ENCODE peak calls at places on chromosomes 3 and 15, in nine cellular contexts. One of them, this sample, is unnamed. For H3K36me3 and H3K27me3, the result is how much of the 10 kb centered on the place peaks cover.

GRCh38 chr3:28335246-28335645 is 13.3 kb upstream of the ZCWPW2 start:
- DNase-seq in neuronal stem cell: no peak
- DNase-seq in PC-9: no peak
- DNase-seq in GM06990: no peak
- DNase-seq in NT2/D1: no peak
- DNase-seq in Peyer's patch: no peak
- DNase-seq in adrenal gland: no peak
- DNase-seq in lung: no peak
- DNase-seq in aorta: no peak
- DNase-seq in this sample: no peak

GRCh38 chr3:69321301-69321986 is 64.4 kb downstream of the FRMD4B start:
- DNase-seq in aorta: no peak
- DNase-seq in NT2/D1: no peak
- DNase-seq in lung: no peak
- DNase-seq in adrenal gland: no peak
- DNase-seq in GM06990: no peak
- DNase-seq in PC-9: no peak
- DNase-seq in neuronal stem cell: no peak
- DNase-seq in Peyer's patch: no peak
- DNase-seq in this sample: no peak

GRCh38 chr3:67678665-67679064 is 24.3 kb upstream of the SUCLG2 start:
- DNase-seq in NT2/D1: no peak
- DNase-seq in PC-9: no peak
- DNase-seq in lung: no peak
- DNase-seq in GM06990: peak
- DNase-seq in aorta: no peak
- DNase-seq in neuronal stem cell: no peak
- DNase-seq in adrenal gland: no peak
- DNase-seq in Peyer's patch: no peak
- DNase-seq in this sample: no peak

GRCh38 chr3:49378249-49378899 is 20.2 kb upstream of the GPX1 start:
- DNase-seq in adrenal gland: no peak
- DNase-seq in aorta: peak
- DNase-seq in neuronal stem cell: no peak
- DNase-seq in Peyer's patch: no peak
- DNase-seq in GM06990: no peak
- DNase-seq in PC-9: no peak
- DNase-seq in NT2/D1: no peak
- DNase-seq in lung: peak
- DNase-seq in this sample: no peak

GRCh38 chr3:126393563-126393962 is 1.1 kb upstream of the CFAP100 start:
- DNase-seq in adrenal gland: no peak
- DNase-seq in NT2/D1: no peak
- DNase-seq in Peyer's patch: no peak
- DNase-seq in lung: no peak
- DNase-seq in aorta: no peak
- DNase-seq in PC-9: no peak
- DNase-seq in neuronal stem cell: no peak
- DNase-seq in GM06990: no peak
- DNase-seq in this sample: no peak

GRCh38 chr15:85768595-85769168 is 26.0 kb downstream of the KLHL25 start:
- DNase-seq in NT2/D1: no peak
- DNase-seq in GM06990: no peak
- DNase-seq in Peyer's patch: no peak
- DNase-seq in aorta: no peak
- DNase-seq in adrenal gland: no peak
- DNase-seq in PC-9: no peak
- DNase-seq in neuronal stem cell: no peak
- DNase-seq in lung: no peak
- DNase-seq in this sample: no peak

GRCh38 chr3:38487323-38487722 is 8.8 kb upstream of the EXOG start:
- DNase-seq in PC-9: no peak
- DNase-seq in NT2/D1: no peak
- DNase-seq in adrenal gland: no peak
- DNase-seq in aorta: no peak
- DNase-seq in Peyer's patch: no peak
- DNase-seq in GM06990: no peak
- DNase-seq in neuronal stem cell: no peak
- DNase-seq in lung: no peak
- DNase-seq in this sample: no peak

GRCh38 chr3:132843851-132844565 is 121.8 kb upstream of the NPHP3 start:
- DNase-seq in PC-9: no peak
- DNase-seq in NT2/D1: peak
- DNase-seq in GM06990: no peak
- DNase-seq in lung: no peak
- DNase-seq in aorta: no peak
- DNase-seq in neuronal stem cell: peak
- DNase-seq in Peyer's patch: no peak
- DNase-seq in adrenal gland: no peak
- DNase-seq in this sample: peak

GRCh38 chr15:85727068-85727467 is 67.7 kb downstream of the KLHL25 start:
- DNase-seq in GM06990: no peak
- DNase-seq in PC-9: no peak
- DNase-seq in NT2/D1: no peak
- DNase-seq in aorta: no peak
- DNase-seq in lung: no peak
- DNase-seq in Peyer's patch: no peak
- DNase-seq in adrenal gland: no peak
- DNase-seq in neuronal stem cell: no peak
- DNase-seq in this sample: no peak

GRCh38 chr15:95932676-95933075 is 397.8 kb upstream of the NR2F2 start:
- DNase-seq in adrenal gland: no peak
- DNase-seq in NT2/D1: no peak
- DNase-seq in neuronal stem cell: no peak
- DNase-seq in lung: no peak
- DNase-seq in PC-9: peak
- DNase-seq in GM06990: no peak
- DNase-seq in Peyer's patch: no peak
- DNase-seq in aorta: no peak
- DNase-seq in this sample: no peak

GRCh38 chr3:72972706-72973030 is 23.9 kb upstream of the PPP4R2 start:
- DNase-seq in adrenal gland: no peak
- DNase-seq in NT2/D1: no peak
- DNase-seq in neuronal stem cell: no peak
- DNase-seq in Peyer's patch: no peak
- DNase-seq in aorta: no peak
- DNase-seq in GM06990: no peak
- DNase-seq in PC-9: no peak
- DNase-seq in lung: no peak
- DNase-seq in this sample: no peak

GRCh38 chr15:53808058-53808703 is 48.7 kb upstream of the WDR72 start:
- DNase-seq in Peyer's patch: no peak
- DNase-seq in GM06990: no peak
- DNase-seq in PC-9: no peak
- DNase-seq in aorta: no peak
- DNase-seq in adrenal gland: no peak
- DNase-seq in lung: no peak
- DNase-seq in NT2/D1: no peak
- DNase-seq in neuronal stem cell: no peak
- DNase-seq in this sample: peak

GRCh38 chr15:75573001-75573400 is 6.1 kb downstream of the PTPN9 start:
- DNase-seq in adrenal gland: no peak
- DNase-seq in neuronal stem cell: no peak
- DNase-seq in lung: no peak
- DNase-seq in PC-9: peak
- DNase-seq in GM06990: no peak
- DNase-seq in aorta: no peak
- DNase-seq in NT2/D1: no peak
- DNase-seq in Peyer's patch: no peak
- DNase-seq in this sample: no peak

GRCh38 chr15:74709011-74709410 is 13.2 kb upstream of the EDC3 start:
- DNase-seq in Peyer's patch: no peak
- DNase-seq in PC-9: no peak
- DNase-seq in adrenal gland: no peak
- DNase-seq in GM06990: no peak
- DNase-seq in aorta: no peak
- DNase-seq in lung: no peak
- DNase-seq in neuronal stem cell: no peak
- DNase-seq in NT2/D1: no peak
- DNase-seq in this sample: no peak

GRCh38 chr3:12370758-12371157 is 81.9 kb downstream of the PPARG start:
- DNase-seq in GM06990: no peak
- DNase-seq in PC-9: no peak
- DNase-seq in Peyer's patch: no peak
- DNase-seq in aorta: no peak
- DNase-seq in lung: no peak
- DNase-seq in neuronal stem cell: no peak
- DNase-seq in NT2/D1: no peak
- DNase-seq in adrenal gland: no peak
- DNase-seq in this sample: peak

GRCh38 chr3:108477511-108478147 is 32.8 kb downstream of the MYH15 start:
- DNase-seq in aorta: no peak
- DNase-seq in lung: peak
- DNase-seq in NT2/D1: peak
- DNase-seq in neuronal stem cell: peak
- DNase-seq in GM06990: no peak
- DNase-seq in PC-9: peak
- DNase-seq in Peyer's patch: peak
- DNase-seq in adrenal gland: peak
- DNase-seq in this sample: peak

GRCh38 chr3:171876651-171877272 is 33.6 kb downstream of the TMEM212 start:
- DNase-seq in adrenal gland: no peak
- DNase-seq in lung: no peak
- DNase-seq in Peyer's patch: no peak
- DNase-seq in NT2/D1: no peak
- DNase-seq in neuronal stem cell: no peak
- DNase-seq in GM06990: no peak
- DNase-seq in PC-9: peak
- DNase-seq in aorta: no peak
- DNase-seq in this sample: no peak

GRCh38 chr15:74831813-74832495 is 5.5 kb downstream of the CPLX3 start:
- DNase-seq in adrenal gland: no peak
- DNase-seq in Peyer's patch: no peak
- DNase-seq in lung: no peak
- DNase-seq in neuronal stem cell: no peak
- DNase-seq in aorta: no peak
- DNase-seq in GM06990: no peak
- DNase-seq in NT2/D1: no peak
- DNase-seq in PC-9: no peak
- DNase-seq in this sample: no peak

GRCh38 chr3:373193-373784 is 176.7 kb downstream of the CHL1 start:
- DNase-seq in Peyer's patch: no peak
- DNase-seq in neuronal stem cell: no peak
- DNase-seq in GM06990: no peak
- DNase-seq in adrenal gland: no peak
- DNase-seq in NT2/D1: no peak
- DNase-seq in PC-9: no peak
- DNase-seq in aorta: no peak
- DNase-seq in lung: no peak
- DNase-seq in this sample: no peak

GRCh38 chr3:100972293-100972692 is 20.9 kb downstream of the ABI3BP start:
- DNase-seq in aorta: no peak
- DNase-seq in PC-9: no peak
- DNase-seq in NT2/D1: no peak
- DNase-seq in neuronal stem cell: no peak
- DNase-seq in adrenal gland: no peak
- DNase-seq in Peyer's patch: no peak
- DNase-seq in lung: no peak
- DNase-seq in GM06990: no peak
- DNase-seq in this sample: no peak

GRCh38 chr3:119628816-119629445 is 31.2 kb downstream of the PLA1A start:
- DNase-seq in lung: no peak
- DNase-seq in adrenal gland: no peak
- DNase-seq in aorta: no peak
- DNase-seq in PC-9: peak
- DNase-seq in neuronal stem cell: no peak
- DNase-seq in GM06990: peak
- DNase-seq in NT2/D1: no peak
- DNase-seq in Peyer's patch: no peak
- DNase-seq in this sample: no peak

DNA sequence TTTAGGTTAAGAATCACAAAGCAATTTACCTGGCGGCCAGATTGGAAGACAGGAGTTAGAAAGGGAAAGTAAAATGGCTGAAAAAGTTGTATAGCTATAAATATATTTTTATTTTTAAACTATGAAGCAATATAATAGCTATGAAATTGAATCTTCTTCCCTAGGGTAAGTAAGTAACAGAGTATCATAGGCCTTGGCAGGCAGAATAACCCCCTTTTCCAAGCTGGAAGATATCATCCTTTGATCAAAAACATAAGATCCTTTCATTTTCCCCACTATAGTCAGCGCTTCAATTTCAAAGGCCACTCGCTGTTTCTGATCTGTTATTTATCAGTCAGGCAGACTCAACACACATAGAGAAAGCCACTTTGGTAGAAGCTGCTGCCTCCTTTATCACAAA is 74.1 kb upstream of the UBE2E2 start:
- DNase-seq in NT2/D1: no peak
- DNase-seq in GM06990: no peak
- DNase-seq in adrenal gland: no peak
- DNase-seq in lung: no peak
- DNase-seq in neuronal stem cell: no peak
- DNase-seq in Peyer's patch: no peak
- DNase-seq in PC-9: no peak
- DNase-seq in aorta: no peak
- DNase-seq in this sample: no peak
- H3K4me3 ChIP-seq in NT2/D1: no peak
- H3K4me3 ChIP-seq in GM06990: no peak
- H3K4me3 ChIP-seq in adrenal gland: no peak
- H3K4me3 ChIP-seq in lung: no peak
- H3K4me3 ChIP-seq in neuronal stem cell: no peak
- H3K4me3 ChIP-seq in Peyer's patch: no peak
- H3K4me3 ChIP-seq in PC-9: peak
- H3K4me3 ChIP-seq in aorta: no peak
- H3K4me3 ChIP-seq in this sample: no peak

GRCh38 chr3:14481018-14481645 is 59.0 kb downstream of the GRIP2 start:
- DNase-seq in Peyer's patch: no peak
- DNase-seq in neuronal stem cell: no peak
- DNase-seq in GM06990: no peak
- DNase-seq in PC-9: no peak
- DNase-seq in lung: no peak
- DNase-seq in adrenal gland: no peak
- DNase-seq in aorta: no peak
- DNase-seq in NT2/D1: no peak
- DNase-seq in this sample: no peak
- H3K36me3 ChIP-seq in Peyer's patch: under half
- H3K36me3 ChIP-seq in neuronal stem cell: half or more
- H3K36me3 ChIP-seq in GM06990: under half
- H3K36me3 ChIP-seq in PC-9: under half
- H3K36me3 ChIP-seq in lung: under half
- H3K36me3 ChIP-seq in adrenal gland: half or more
- H3K36me3 ChIP-seq in aorta: under half
- H3K36me3 ChIP-seq in NT2/D1: half or more
- H3K36me3 ChIP-seq in this sample: half or more

GRCh38 chr3:32822609-32823498 is 5.1 kb downstream of the TRIM71 start:
- DNase-seq in Peyer's patch: no peak
- DNase-seq in neuronal stem cell: no peak
- DNase-seq in NT2/D1: no peak
- DNase-seq in PC-9: no peak
- DNase-seq in adrenal gland: no peak
- DNase-seq in lung: no peak
- DNase-seq in aorta: no peak
- DNase-seq in GM06990: no peak
- DNase-seq in this sample: peak
- H3K27me3 ChIP-seq in Peyer's patch: under half
- H3K27me3 ChIP-seq in neuronal stem cell: under half
- H3K27me3 ChIP-seq in NT2/D1: under half
- H3K27me3 ChIP-seq in PC-9: under half
- H3K27me3 ChIP-seq in adrenal gland: under half
- H3K27me3 ChIP-seq in lung: under half
- H3K27me3 ChIP-seq in aorta: under half
- H3K27me3 ChIP-seq in GM06990: under half
- H3K27me3 ChIP-seq in this sample: under half

GRCh38 chr15:77819841-77820728 is 187.4 kb upstream of the LINGO1 start:
- DNase-seq in neuronal stem cell: no peak
- DNase-seq in aorta: no peak
- DNase-seq in NT2/D1: no peak
- DNase-seq in adrenal gland: peak
- DNase-seq in GM06990: no peak
- DNase-seq in lung: no peak
- DNase-seq in Peyer's patch: no peak
- DNase-seq in PC-9: no peak
- DNase-seq in this sample: peak
- H3K4me3 ChIP-seq in neuronal stem cell: peak
- H3K4me3 ChIP-seq in aorta: peak
- H3K4me3 ChIP-seq in NT2/D1: peak
- H3K4me3 ChIP-seq in adrenal gland: no peak
- H3K4me3 ChIP-seq in GM06990: no peak
- H3K4me3 ChIP-seq in lung: no peak
- H3K4me3 ChIP-seq in Peyer's patch: peak
- H3K4me3 ChIP-seq in PC-9: no peak
- H3K4me3 ChIP-seq in this sample: peak